ENCODE peak calls at places on chromosome 19, in nine cellular contexts. L, P, K, A, Y, X, Q, V and Z are unnamed samples.

GRCh38 chr19:12478234-12478941 is 6.2 kb downstream of the ZNF709 start:
- DNase-seq in K (no peak), V (no peak), P (no peak), Y (no peak), Q (no peak), X (no peak), L (no peak), A (no peak), Z (no peak)

GRCh38 chr19:44757057-44757734 is 8.7 kb downstream of the BCL3 start:
- DNase-seq in L (peak; percentile 91), K (peak; percentile 70), Q (peak; percentile 47), Y (peak; percentile 93), P (peak; percentile 66), A (no peak), V (peak; percentile 84), X (no peak), Z (peak; percentile 75)

GRCh38 chr19:47274891-47275865 is 493 bp downstream of the INAFM1 start:
- DNase-seq in X (no peak), L (no peak), Q (no peak), K (no peak), V (peak; percentile 58), A (peak; percentile 75), Y (peak; percentile 24), P (peak; percentile 72), Z (no peak)

GRCh38 chr19:12703056-12703455 is 6.6 kb upstream of the FBXW9 start:
- DNase-seq in Q (no peak), X (no peak), P (peak; percentile 91), V (peak; percentile 50), A (no peak), L (no peak), K (peak; percentile 46), Y (peak; percentile 60), Z (no peak)

GRCh38 chr19:10104665-10105221 is 1.4 kb upstream of the PPAN start:
- DNase-seq in P (no peak), L (no peak), X (no peak), Q (no peak), V (no peak), K (no peak), Y (no peak), A (peak; percentile 70), Z (no peak)

GRCh38 chr19:39996218-39996810 is 546 bp upstream of the ZNF546 start:
- DNase-seq in P (no peak), Q (no peak), A (no peak), L (no peak), Y (peak; percentile 55), X (peak; percentile 5), V (peak; percentile 61), K (peak; percentile 57), Z (no peak)

GRCh38 chr19:53034948-53035675 is 9.4 kb upstream of the ERVV-2 start:
- DNase-seq in P (no peak), V (peak; percentile 28), K (no peak), Q (no peak), X (no peak), L (no peak), A (no peak), Y (no peak), Z (no peak)

GRCh38 chr19:2186071-2186846 is 22.5 kb downstream of the DOT1L start:
- DNase-seq in X (peak; percentile 74), K (peak; percentile 96), Y (peak; percentile 98), P (peak; percentile 39), Q (peak; percentile 62), A (peak; percentile 80), V (peak; percentile 99), L (peak; percentile 95), Z (peak; percentile 83)

DNA sequence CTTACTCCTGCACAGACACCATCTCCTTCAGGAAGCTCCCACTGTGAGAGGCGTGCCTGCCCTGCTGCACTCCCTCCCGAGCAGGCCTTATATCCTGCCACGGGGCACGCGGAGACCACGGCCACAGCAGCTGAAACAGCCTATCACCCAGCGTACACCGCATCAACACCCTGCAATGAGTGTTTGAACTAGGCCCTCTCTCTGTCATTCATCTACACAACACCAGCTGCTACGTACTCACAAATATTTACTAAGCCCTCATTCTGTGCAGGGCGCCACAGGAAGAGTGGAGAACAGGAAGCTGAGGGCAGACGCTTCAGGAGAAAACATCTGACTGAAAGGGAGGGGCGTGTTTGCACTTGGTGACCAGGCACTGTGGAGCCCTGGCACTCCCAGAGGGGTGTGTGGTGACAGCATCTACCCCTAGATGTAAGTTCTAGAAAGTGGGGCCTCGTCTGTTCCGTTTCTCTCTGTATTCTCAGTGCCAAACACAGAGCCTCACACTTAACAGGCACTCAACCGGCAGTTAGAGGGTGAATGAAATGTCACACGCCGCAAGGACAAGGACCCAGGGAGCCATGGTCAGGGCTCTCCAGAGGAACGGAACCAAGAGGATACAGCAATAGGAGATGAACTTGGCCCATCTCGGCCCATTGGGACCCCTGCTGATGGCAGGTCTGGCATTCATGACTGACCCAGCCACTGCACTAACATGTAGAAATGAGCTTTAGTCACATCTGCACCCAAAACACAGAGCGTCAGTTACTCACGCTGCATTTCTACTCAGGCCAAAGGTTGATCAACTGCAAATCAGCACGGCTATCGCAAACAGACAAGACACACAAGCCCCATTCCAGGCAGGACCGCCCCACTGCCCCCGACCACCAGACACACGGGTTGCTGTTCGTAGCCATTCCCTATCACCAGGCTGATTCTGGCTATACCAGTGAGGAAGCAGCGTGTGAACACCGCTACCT is 15.7 kb downstream of the RANBP3 start:
- DNase-seq in X (no peak), Q (no peak), Y (peak; percentile 75), K (peak; percentile 86), P (no peak), A (peak; percentile 84), L (no peak), V (peak; percentile 63), Z (peak; percentile 79)
- H3K4me3 ChIP-seq in X (no peak overlapping the region), Q (peak overlapping the region; percentile 32), Y (no peak overlapping the region), K (no peak overlapping the region), P (no peak overlapping the region), A (no peak overlapping the region), L (no peak overlapping the region), V (no peak overlapping the region), Z (no peak overlapping the region)

GRCh38 chr19:33062902-33063301 is 1.8 kb downstream of the RHPN2 start:
- DNase-seq in X (no peak), Y (no peak), A (no peak), Q (no peak), V (no peak), L (no peak), P (no peak), K (no peak), Z (no peak)

GRCh38 chr19:33063356-33064116 is 1.2 kb downstream of the RHPN2 start:
- DNase-seq in V (peak; percentile 33), Y (peak; percentile 43), A (peak; percentile 60), K (peak; percentile 21), L (no peak), Q (no peak), X (no peak), P (peak; percentile 52), Z (no peak)

GRCh38 chr19:33064778-33065550 is at the start of gene RHPN2:
- DNase-seq in X (no peak), K (peak; percentile 78), P (peak; percentile 91), Q (no peak), L (peak; percentile 77), V (peak; percentile 87), Y (peak; percentile 81), A (peak; percentile 89), Z (peak; percentile 84)

GRCh38 chr19:33064117-33064777 is 441 bp downstream of the RHPN2 start:
- DNase-seq in Y (no peak), Q (no peak), X (no peak), V (peak; percentile 27), P (no peak), L (no peak), K (peak; percentile 20), A (peak; percentile 74), Z (peak; percentile 83)

DNA sequence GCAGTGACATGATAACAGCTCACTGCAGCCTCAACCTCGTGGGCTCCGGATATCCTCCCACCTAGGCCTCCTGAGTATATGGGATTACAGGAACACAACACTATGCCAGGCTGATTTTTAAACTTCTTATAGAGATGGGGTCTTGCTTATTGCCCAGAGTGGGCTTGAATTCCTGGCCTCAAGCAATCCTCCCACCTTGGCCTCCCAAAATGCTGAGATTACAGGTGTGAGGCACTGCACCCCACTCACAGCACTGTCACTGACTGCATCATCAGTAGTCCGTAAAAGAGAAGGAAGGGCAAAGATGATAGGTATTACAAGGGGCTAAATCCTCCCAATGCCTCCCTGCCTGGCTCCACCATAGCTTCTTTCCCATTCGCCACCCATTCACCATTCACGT is 4.1 kb downstream of the RHPN2 start:
- DNase-seq in Y (no peak), L (no peak), P (no peak), V (no peak), Q (no peak), K (no peak), X (no peak), A (no peak), Z (no peak)
- H3K4me3 ChIP-seq in Y (no peak overlapping the region), L (no peak overlapping the region), P (no peak overlapping the region), V (no peak overlapping the region), Q (no peak overlapping the region), K (no peak overlapping the region), X (no peak overlapping the region), A (no peak overlapping the region), Z (no peak overlapping the region)

DNA sequence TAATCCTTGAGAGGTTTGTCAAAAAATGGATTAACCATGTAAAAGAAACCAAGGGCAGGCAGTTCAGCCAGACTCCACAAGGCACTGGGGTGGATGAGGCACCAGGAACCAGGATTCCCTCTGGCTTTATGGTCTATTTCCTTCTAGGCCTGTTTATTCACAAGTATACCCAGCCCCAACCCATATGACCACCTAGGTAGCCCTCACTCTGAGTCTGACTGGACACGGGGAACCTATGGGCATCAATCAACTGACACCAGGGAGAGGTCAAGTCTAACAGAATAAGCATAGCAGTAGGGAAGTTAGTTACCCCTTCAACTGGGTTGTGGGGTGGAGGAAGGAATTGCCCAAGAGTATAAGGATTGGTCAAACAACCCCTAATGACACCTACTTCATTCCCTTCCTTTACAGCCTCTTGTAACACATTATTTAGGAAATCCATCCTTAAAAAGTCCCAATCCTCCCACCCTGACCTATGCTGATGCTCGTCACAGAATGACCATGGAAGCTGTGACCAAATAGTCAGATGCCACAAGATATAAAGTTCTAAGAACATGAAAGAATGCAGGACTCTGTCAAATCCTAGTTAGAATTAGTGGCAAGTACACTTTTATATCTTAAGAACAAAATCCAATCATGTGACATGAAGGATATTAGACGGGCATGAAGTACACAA is 31.7 kb downstream of the PEG3 start:
- DNase-seq in X (no peak), L (no peak), K (no peak), Y (no peak), A (no peak), Q (no peak), P (no peak), V (no peak), Z (no peak)
- H3K4me3 ChIP-seq in X (no peak overlapping the region), L (no peak overlapping the region), K (no peak overlapping the region), Y (no peak overlapping the region), A (no peak overlapping the region), Q (no peak overlapping the region), P (no peak overlapping the region), V (no peak overlapping the region), Z (no peak overlapping the region)

GRCh38 chr19:48498922-48499321 is 12.7 kb downstream of the LMTK3 start:
- DNase-seq in L (no peak), Q (no peak), Y (no peak), X (no peak), K (no peak), V (no peak), A (no peak), P (no peak), Z (no peak)

GRCh38 chr19:48498576-48498879 is 13.1 kb downstream of the LMTK3 start:
- DNase-seq in A (no peak), Q (no peak), X (no peak), V (no peak), P (no peak), K (no peak), Y (no peak), L (no peak), Z (no peak)

GRCh38 chr19:48497728-48498575 is 13.7 kb downstream of the LMTK3 start:
- DNase-seq in L (peak; percentile 72), V (no peak), K (no peak), P (no peak), X (no peak), Y (no peak), Q (no peak), A (no peak), Z (no peak)

GRCh38 chr19:48500830-48501445 is 10.7 kb downstream of the LMTK3 start:
- DNase-seq in P (no peak), A (no peak), X (no peak), Y (no peak), V (no peak), Q (no peak), L (no peak), K (no peak), Z (no peak)

DNA sequence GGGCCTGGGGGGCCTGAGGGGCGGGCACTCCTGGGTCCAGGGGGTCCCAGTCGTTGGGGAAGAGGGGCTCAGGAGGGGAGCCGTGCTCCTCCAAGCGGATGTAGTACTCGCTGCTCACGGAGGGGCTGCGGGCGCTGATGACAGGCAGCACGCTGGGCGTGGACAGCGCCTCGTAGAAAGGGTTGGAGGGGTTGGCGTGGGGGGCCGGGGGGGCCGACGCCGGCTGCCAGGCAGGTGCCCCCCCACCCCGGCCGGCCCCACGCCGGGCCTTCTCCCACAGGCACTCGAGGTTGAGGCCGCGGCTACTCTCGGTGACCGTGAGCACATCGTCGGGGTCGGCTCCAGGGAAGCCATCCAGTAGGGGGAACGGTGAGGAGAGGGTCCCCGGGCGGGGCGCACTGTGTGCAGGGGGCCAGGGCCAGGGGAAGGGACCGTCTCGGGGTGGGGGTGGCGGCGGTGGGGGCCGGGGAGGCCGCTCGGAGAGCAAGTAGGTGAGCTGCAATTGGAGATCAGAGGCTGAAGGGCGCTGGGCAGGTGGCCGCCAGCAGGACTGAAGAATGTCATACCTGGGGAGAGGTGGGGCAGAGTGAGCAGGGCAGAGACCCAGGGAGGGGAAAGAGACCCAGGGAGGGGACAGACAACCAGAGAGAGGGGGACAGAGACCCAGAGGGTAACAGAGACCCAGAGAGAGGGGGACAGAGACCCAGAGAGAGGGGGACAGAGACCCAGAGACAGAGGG is 12.1 kb downstream of the LMTK3 start:
- DNase-seq in X (no peak), Y (no peak), V (no peak), Q (no peak), A (no peak), K (no peak), L (no peak), P (no peak), Z (no peak)
- H3K4me3 ChIP-seq in X (no peak overlapping the region), Y (no peak overlapping the region), V (no peak overlapping the region), Q (no peak overlapping the region), A (no peak overlapping the region), K (no peak overlapping the region), L (no peak overlapping the region), P (no peak overlapping the region), Z (no peak overlapping the region)